ENCODE peak calls at places on chromosomes 13 and 19, in five cellular contexts. D is hepatocyte, L is kidney epithelial cell, F is fibroblast of lung, U is colonic mucosa. O is an unnamed sample.

GRCh38 chr19:5631511-5632240 is 8.8 kb downstream of the SAFB start:
- DNase-seq in L (no peak), U (no peak), D (no peak), F (no peak), O (peak; percentile 36)

GRCh38 chr19:50695251-50696064 is 24.1 kb downstream of the SHANK1 start:
- DNase-seq in U (no peak), L (no peak), D (peak; percentile 66), F (no peak), O (no peak)

GRCh38 chr13:68304287-68304893 is 1074.3 kb upstream of the PCDH9 start:
- DNase-seq in L (peak; percentile 7), F (peak; percentile 23), D (peak; percentile 57), U (no peak), O (peak; percentile 46)

GRCh38 chr19:28481674-28482073 is 731.3 kb downstream of the UQCRFS1 start:
- DNase-seq in F (no peak), D (no peak), L (no peak), U (no peak), O (no peak)

GRCh38 chr13:112768795-112769411 is 79.1 kb downstream of the ATP11A start:
- DNase-seq in D (no peak), U (no peak), F (no peak), L (no peak), O (no peak)

GRCh38 chr19:1874554-1875185 is 10.6 kb downstream of the ABHD17A start:
- DNase-seq in U (no peak), F (no peak), L (no peak), D (no peak), O (no peak)

GRCh38 chr19:35545855-35546381 is 492 bp downstream of the TMEM147 start:
- DNase-seq in L (no peak), U (peak; percentile 48), F (peak; percentile 18), D (peak; percentile 60), O (peak; percentile 18)

GRCh38 chr13:25380082-25380481 is 8.3 kb downstream of the ATP8A2 start:
- DNase-seq in U (no peak), D (no peak), F (no peak), L (no peak), O (no peak)

GRCh38 chr19:2167896-2168618 is 4.3 kb downstream of the DOT1L start:
- DNase-seq in F (peak; percentile 61), D (no peak), L (no peak), U (peak; percentile 47), O (peak; percentile 59)

GRCh38 chr19:36838784-36839324 is 667 bp upstream of the ZNF790 start:
- DNase-seq in F (peak; percentile 34), D (no peak), U (no peak), L (no peak), O (peak; percentile 46)

GRCh38 chr19:31676271-31677004 is 327.2 kb upstream of the TSHZ3 start:
- DNase-seq in L (no peak), U (no peak), D (peak; percentile 13), F (peak; percentile 22), O (no peak)

GRCh38 chr13:109803822-109804221 is 17.4 kb upstream of the IRS2 start:
- DNase-seq in F (no peak), U (no peak), L (no peak), D (peak; percentile 61), O (no peak)

GRCh38 chr13:49235856-49236431 is 11.8 kb upstream of the CDADC1 start:
- DNase-seq in D (no peak), F (no peak), L (no peak), U (no peak), O (no peak)

GRCh38 chr13:49238621-49239020 is 9.1 kb upstream of the CDADC1 start:
- DNase-seq in U (no peak), F (no peak), L (no peak), D (no peak), O (no peak)

GRCh38 chr13:49241296-49241695 is 6.4 kb upstream of the CDADC1 start:
- DNase-seq in U (no peak), D (no peak), L (no peak), F (no peak), O (no peak)

GRCh38 chr13:49234741-49235140 is 13.0 kb upstream of the CDADC1 start:
- DNase-seq in L (no peak), D (no peak), F (no peak), U (no peak), O (no peak)

DNA sequence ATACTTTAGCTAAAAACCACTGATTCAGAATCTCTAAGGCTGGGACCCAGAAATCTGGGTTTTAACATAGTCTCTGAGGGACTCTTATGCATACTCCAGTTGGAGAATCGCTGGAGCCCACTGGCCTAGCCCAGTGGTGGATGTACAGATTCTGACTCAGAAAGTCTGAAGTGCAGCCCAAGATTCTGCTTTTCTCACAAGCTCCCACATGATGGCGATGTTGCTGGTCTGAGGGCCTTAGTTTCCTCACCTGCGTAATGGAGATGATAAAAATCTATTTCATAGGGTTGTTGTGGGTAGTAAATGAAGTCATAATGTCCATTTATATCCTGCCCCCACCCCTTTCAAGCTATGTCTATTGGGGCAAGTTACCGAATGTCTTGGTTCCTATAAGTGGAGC is 7.7 kb upstream of the CDADC1 start:
- DNase-seq in F (peak; percentile 35), D (peak; percentile 32), L (no peak), U (no peak), O (peak; percentile 64)
- TF ChIP-seq CTCF in F (peak; percentile 66), D (peak; percentile 40), L (peak; percentile 47), U (peak; percentile 20), O (peak; percentile 84)

GRCh38 chr19:45047188-45047797 is 8.4 kb downstream of the CLASRP start:
- DNase-seq in L (no peak), F (no peak), D (no peak), U (no peak), O (no peak)
- H3K4me3 ChIP-seq in L (no peak overlapping the region), F (no peak overlapping the region), D (no peak overlapping the region), U (no peak overlapping the region), O (no peak overlapping the region)

GRCh38 chr19:7337380-7338194 is 11.2 kb upstream of the ARHGEF18 start:
- DNase-seq in L (no peak), U (no peak), D (no peak), F (no peak), O (no peak)
- TF ChIP-seq CTCF in L (no peak), U (no peak), D (no peak), F (no peak), O (no peak)

DNA sequence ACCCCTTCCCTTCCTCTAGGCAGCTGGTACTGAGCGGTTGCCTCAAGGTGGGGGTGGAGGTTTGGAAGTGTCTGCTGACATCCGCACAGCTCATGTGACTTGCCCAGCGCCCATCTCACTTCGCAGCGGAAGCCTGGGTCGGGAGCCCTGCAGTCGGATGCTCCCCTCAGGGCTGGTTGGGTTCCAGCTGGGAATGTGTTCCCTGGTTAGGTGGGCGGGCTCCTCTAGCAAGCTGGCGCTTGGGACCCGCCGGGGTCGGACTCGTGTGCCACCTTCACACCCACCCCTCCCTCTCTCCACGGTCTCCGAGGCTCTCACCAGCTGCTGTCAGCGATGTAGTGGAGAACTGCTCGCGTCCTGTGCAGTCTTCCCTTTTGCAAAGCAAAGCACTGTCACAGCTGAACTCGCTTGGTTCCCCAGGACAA is 10.2 kb downstream of the PPP1R37 start:
- DNase-seq in U (no peak), F (no peak), L (no peak), D (no peak), O (peak; percentile 63)
- H3K4me3 ChIP-seq in U (no peak overlapping the region), F (no peak overlapping the region), L (no peak overlapping the region), D (no peak overlapping the region), O (peak overlapping the region; percentile 2)

O was measured in choroid plexus epithelial cell.